ENCODE peak calls at places on chromosome 12, in four cellular contexts. N is PC-3; X is BJ; H is CD8-positive, alpha-beta T cell. S is an unnamed sample.

GRCh38 chr12:42023733-42024494 is 120.8 kb downstream of the GXYLT1 start:
- DNase-seq in N (peak; percentile 81), X (no peak), H (peak; percentile 82), S (peak; percentile 42)

GRCh38 chr12:64187370-64187769 is 34.7 kb downstream of the KICS2 start:
- DNase-seq in N (peak; percentile 80), X (no peak), H (no peak), S (peak; percentile 76)

GRCh38 chr12:82028772-82029171 is 269.6 kb upstream of the PPFIA2 start:
- DNase-seq in N (no peak), X (no peak), H (no peak), S (no peak)

GRCh38 chr12:51393676-51394545 is 2.7 kb upstream of the GALNT6 start:
- DNase-seq in N (peak; percentile 96), X (peak; percentile 90), H (peak; percentile 66), S (peak; percentile 99)

GRCh38 chr12:31896514-31897039 is 62.6 kb upstream of the RESF1 start:
- DNase-seq in N (no peak), X (no peak), H (peak; percentile 85), S (peak; percentile 58)

GRCh38 chr12:75632452-75632851 is 121.0 kb upstream of the KRR1 start:
- DNase-seq in N (no peak), X (no peak), H (no peak), S (peak; percentile 23)

GRCh38 chr12:55974308-55974724 is 438 bp downstream of the RAB5B start:
- DNase-seq in N (peak; percentile 40), X (no peak), H (no peak), S (peak; percentile 43)

GRCh38 chr12:6883683-6884082 is 10.6 kb upstream of the SPSB2 start:
- DNase-seq in N (no peak), X (no peak), H (no peak), S (no peak)

GRCh38 chr12:89064780-89065179 is 287.5 kb downstream of the DUSP6 start:
- DNase-seq in N (peak; percentile 96), X (peak; percentile 44), H (no peak), S (peak; percentile 96)

GRCh38 chr12:51246254-51246853 is 7.7 kb downstream of the DAZAP2 start:
- DNase-seq in N (no peak), X (no peak), H (no peak), S (peak; percentile 30)

GRCh38 chr12:116299064-116299463 is 21.6 kb upstream of the MED13L start:
- DNase-seq in N (peak; percentile 33), X (no peak), H (no peak), S (no peak)

GRCh38 chr12:38544357-38545066 is 227.9 kb downstream of the ALG10B start:
- DNase-seq in N (no peak), X (no peak), H (no peak), S (no peak)

GRCh38 chr12:7019043-7019569 is 830 bp upstream of the LPCAT3 start:
- DNase-seq in N (no peak), X (no peak), H (no peak), S (no peak)

GRCh38 chr12:64900540-64900939 is 76.1 kb downstream of the TBC1D30 start:
- DNase-seq in N (peak; percentile 88), X (no peak), H (no peak), S (peak; percentile 80)

GRCh38 chr12:71461787-71462328 is 22.3 kb downstream of the LGR5 start:
- DNase-seq in N (no peak), X (no peak), H (no peak), S (no peak)

GRCh38 chr12:12019881-12020280 is 50.9 kb upstream of the BCL2L14 start:
- DNase-seq in N (no peak), X (no peak), H (no peak), S (no peak)

GRCh38 chr12:75568801-75569200 is 57.4 kb upstream of the KRR1 start:
- DNase-seq in N (no peak), X (no peak), H (no peak), S (no peak)

GRCh38 chr12:62694632-62695031 is 228.0 kb downstream of the MON2 start:
- DNase-seq in N (no peak), X (no peak), H (no peak), S (no peak)

GRCh38 chr12:93122569-93123091 is 193.5 kb upstream of the EEA1 start:
- DNase-seq in N (no peak), X (no peak), H (no peak), S (peak; percentile 99)

GRCh38 chr12:50618864-50619609 is 114.3 kb downstream of the DIP2B start:
- DNase-seq in N (peak; percentile 68), X (no peak), H (no peak), S (peak; percentile 88)

GRCh38 chr12:51845451-51845850 is 3.1 kb downstream of the FIGNL2 start:
- DNase-seq in N (no peak), X (no peak), H (no peak), S (no peak)

GRCh38 chr12:75694891-75695290 is 183.5 kb upstream of the KRR1 start:
- DNase-seq in N (peak; percentile 26), X (no peak), H (no peak), S (peak; percentile 77)

GRCh38 chr12:52216107-52216506 is 16.9 kb upstream of the KRT7 start:
- DNase-seq in N (peak; percentile 3), X (no peak), H (no peak), S (no peak)

GRCh38 chr12:48789858-48790326 is 1.0 kb upstream of the ADCY6 start:
- DNase-seq in N (no peak), X (no peak), H (no peak), S (no peak)

GRCh38 chr12:48786591-48787544 is 2.0 kb downstream of the ADCY6 start:
- DNase-seq in N (no peak), X (no peak), H (no peak), S (no peak)

GRCh38 chr12:48788522-48788851 is 402 bp downstream of the ADCY6 start:
- DNase-seq in N (no peak), X (no peak), H (no peak), S (no peak)

GRCh38 chr12:48787791-48788521 is 933 bp downstream of the ADCY6 start:
- DNase-seq in N (no peak), X (no peak), H (no peak), S (no peak)

DNA sequence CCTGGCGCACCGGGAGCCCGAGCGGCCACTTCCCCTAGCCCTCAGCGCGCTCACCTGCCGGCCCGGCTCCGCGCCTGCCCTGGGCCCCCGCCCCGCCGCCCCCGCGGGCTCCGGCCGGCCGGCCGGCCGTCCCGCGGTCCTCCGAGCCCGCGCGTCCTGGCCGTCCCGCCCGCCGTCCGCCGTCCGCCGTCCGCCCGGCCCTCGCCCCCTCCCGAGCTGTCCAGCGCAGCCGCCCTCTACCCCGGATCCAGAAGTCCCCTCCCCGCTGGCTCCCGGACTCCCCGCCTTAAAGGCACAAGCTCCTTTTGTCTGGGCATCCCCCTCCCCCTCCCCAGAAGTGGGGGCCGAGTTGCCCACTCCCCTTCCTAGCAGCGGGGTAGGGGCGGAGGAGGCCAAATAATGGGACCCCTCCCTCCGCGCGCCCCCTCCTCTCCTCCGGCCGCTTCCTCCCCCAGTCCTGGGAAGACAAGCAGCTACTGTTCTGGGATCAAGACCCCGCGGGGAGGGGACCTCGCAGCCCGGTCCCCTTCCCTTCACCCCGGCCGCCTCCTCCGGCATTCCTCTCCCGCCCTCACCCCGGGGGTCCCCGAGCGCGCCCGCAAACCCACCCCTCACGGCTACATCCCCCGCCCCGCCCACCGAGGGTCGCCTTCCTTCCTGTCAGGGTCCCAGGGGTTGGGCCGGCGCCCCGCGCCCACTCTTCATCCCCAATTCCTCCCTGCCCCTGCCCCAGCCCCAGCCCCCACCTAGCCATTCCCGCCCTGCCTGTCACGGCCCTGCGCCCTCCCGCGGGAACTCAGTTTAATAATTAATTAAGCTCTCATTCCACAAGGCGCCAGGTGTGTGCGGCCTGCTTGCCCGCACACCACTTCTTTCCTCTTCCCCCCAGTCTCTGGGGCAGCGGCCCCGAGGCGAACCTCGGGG is at the start of gene ADCY6:
- DNase-seq in N (peak; percentile 72), X (no peak), H (no peak), S (peak; percentile 42)
- H3K4me3 ChIP-seq in N (peak within 1 kb of the TSS; percentile 99), X (peak within 1 kb of the TSS; percentile 90), H (peak within 1 kb of the TSS; percentile 39), S (peak within 1 kb of the TSS; percentile 88)

GRCh38 chr12:124508323-124509096 is 58.9 kb downstream of the NCOR2 start:
- DNase-seq in N (no peak), X (no peak), H (no peak), S (no peak)
- TF ChIP-seq CTCF in N (peak; percentile 51), X (no peak), H (no peak), S (no peak)

GRCh38 chr12:90301095-90301494 is 592.5 kb upstream of the ATP2B1 start:
- DNase-seq in N (no peak), X (no peak), H (no peak), S (peak; percentile 9)

GRCh38 chr12:90301734-90302133 is 593.1 kb upstream of the ATP2B1 start:
- DNase-seq in N (no peak), X (no peak), H (no peak), S (no peak)

GRCh38 chr12:90298289-90298948 is 589.8 kb upstream of the ATP2B1 start:
- DNase-seq in N (no peak), X (no peak), H (no peak), S (no peak)

GRCh38 chr12:90295858-90296257 is 587.2 kb upstream of the ATP2B1 start:
- DNase-seq in N (no peak), X (no peak), H (no peak), S (no peak)

GRCh38 chr12:90299121-90299520 is 590.5 kb upstream of the ATP2B1 start:
- DNase-seq in N (no peak), X (no peak), H (no peak), S (no peak)
- H3K4me3 ChIP-seq in N (no peak overlapping the region), X (no peak overlapping the region), H (peak overlapping the region; percentile 27), S (no peak overlapping the region)

DNA sequence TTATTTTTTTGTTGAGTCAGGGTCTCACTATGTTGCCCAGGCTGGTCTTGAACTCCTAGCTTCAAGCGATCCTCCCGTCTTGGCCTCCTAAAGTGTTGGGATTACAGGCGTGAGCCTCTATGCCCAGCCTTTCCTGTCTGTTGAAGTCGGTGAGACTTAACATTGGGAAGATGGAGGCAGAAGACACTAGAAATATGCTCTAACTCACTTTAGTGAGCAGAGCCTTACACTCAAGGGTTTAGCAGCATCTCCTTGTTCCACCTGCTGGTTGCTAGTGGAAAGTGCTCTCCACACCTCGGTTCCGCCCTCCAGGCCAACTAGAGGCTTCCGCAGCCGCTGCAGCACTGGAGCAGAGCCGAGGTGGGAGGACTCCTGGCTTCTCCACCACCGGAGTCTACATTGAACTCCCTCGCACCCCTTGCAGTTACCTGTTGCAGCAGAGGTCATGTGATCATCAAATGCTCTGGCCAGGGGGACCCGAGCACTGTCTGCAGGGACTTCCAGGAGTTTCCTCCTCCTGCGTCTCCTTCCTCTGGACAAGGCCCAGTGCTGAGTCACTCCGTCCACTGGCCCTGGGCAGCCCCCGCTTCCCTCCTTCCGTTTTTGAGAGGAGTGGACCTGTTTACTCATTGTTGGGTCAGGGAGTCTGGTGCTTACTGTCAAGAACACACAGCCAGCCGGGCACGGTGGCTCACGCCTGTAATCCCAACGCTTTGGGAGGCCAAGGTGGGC is 9.4 kb upstream of the HVCN1 start:
- DNase-seq in N (peak; percentile 97), X (no peak), H (peak; percentile 85), S (peak; percentile 75)
- TF ChIP-seq CTCF in N (peak; percentile 80), X (peak; percentile 60), H (peak; percentile 83), S (peak; percentile 82)

DNA sequence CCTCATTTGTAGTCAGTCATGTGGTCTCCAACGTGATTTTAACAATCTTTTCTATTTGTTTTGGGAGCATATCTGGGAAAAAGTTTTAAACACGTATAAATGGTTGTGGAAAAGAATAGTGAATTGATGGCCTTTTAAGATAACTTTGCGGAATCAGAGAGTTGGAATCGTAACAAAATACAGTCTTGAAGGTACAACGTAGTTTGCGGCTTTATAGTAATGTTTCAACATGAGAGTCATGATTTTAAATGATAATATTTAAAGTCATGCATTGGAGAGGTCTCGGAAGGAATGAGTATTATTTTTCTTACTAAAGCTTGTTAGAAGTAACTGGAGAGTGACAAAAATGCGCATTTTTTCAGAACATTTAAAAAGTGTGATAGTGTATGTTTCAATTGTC is 1.6 kb downstream of the AEBP2 start:
- DNase-seq in N (no peak), X (no peak), H (no peak), S (no peak)
- H3K4me3 ChIP-seq in N (peak overlapping the region; percentile 96), X (peak overlapping the region; percentile 100), H (peak overlapping the region; percentile 69), S (peak overlapping the region; percentile 98)